ENCODE peak calls at places on chromosomes 13 and 19, in six cellular contexts. One of them, this sample, is unnamed.

GRCh38 chr19:40622773-40623075 is 21.6 kb downstream of the LTBP4 start:
- DNase-seq in colonic mucosa: no peak
- DNase-seq in HCT116: no peak
- DNase-seq in CD4-positive, alpha-beta T cell: no peak
- DNase-seq in stomach: no peak
- DNase-seq in GM13977: no peak
- DNase-seq in this sample: no peak

GRCh38 chr13:34076943-34077703 is 259.2 kb downstream of the RFC3 start:
- DNase-seq in colonic mucosa: no peak
- DNase-seq in HCT116: peak; percentile 7
- DNase-seq in CD4-positive, alpha-beta T cell: no peak
- DNase-seq in stomach: no peak
- DNase-seq in GM13977: no peak
- DNase-seq in this sample: no peak

GRCh38 chr19:53102701-53103140 is 501 bp downstream of the ZNF160 start:
- DNase-seq in colonic mucosa: peak; percentile 34
- DNase-seq in HCT116: no peak
- DNase-seq in CD4-positive, alpha-beta T cell: peak; percentile 41
- DNase-seq in stomach: peak; percentile 29
- DNase-seq in GM13977: peak; percentile 47
- DNase-seq in this sample: peak; percentile 48

GRCh38 chr19:19107663-19108062 is 30.6 kb downstream of the TMEM161A start:
- DNase-seq in colonic mucosa: no peak
- DNase-seq in HCT116: no peak
- DNase-seq in CD4-positive, alpha-beta T cell: no peak
- DNase-seq in stomach: no peak
- DNase-seq in GM13977: no peak
- DNase-seq in this sample: no peak

GRCh38 chr13:38582133-38582532 is 104.7 kb upstream of the FREM2 start:
- DNase-seq in colonic mucosa: peak; percentile 21
- DNase-seq in HCT116: no peak
- DNase-seq in CD4-positive, alpha-beta T cell: no peak
- DNase-seq in stomach: no peak
- DNase-seq in GM13977: peak; percentile 7
- DNase-seq in this sample: peak; percentile 9

GRCh38 chr13:75872970-75873369 is 236.8 kb downstream of the LMO7 start:
- DNase-seq in colonic mucosa: no peak
- DNase-seq in HCT116: no peak
- DNase-seq in CD4-positive, alpha-beta T cell: no peak
- DNase-seq in stomach: no peak
- DNase-seq in GM13977: no peak
- DNase-seq in this sample: no peak

GRCh38 chr19:4712771-4713170 is 10.9 kb downstream of the DPP9 start:
- DNase-seq in colonic mucosa: no peak
- DNase-seq in HCT116: no peak
- DNase-seq in CD4-positive, alpha-beta T cell: no peak
- DNase-seq in stomach: no peak
- DNase-seq in GM13977: no peak
- DNase-seq in this sample: no peak

GRCh38 chr13:102234618-102235017 is 167.2 kb downstream of the FGF14 start:
- DNase-seq in colonic mucosa: no peak
- DNase-seq in HCT116: no peak
- DNase-seq in CD4-positive, alpha-beta T cell: no peak
- DNase-seq in stomach: no peak
- DNase-seq in GM13977: no peak
- DNase-seq in this sample: no peak

GRCh38 chr19:1259206-1259872 is 9.8 kb upstream of the CIRBP start:
- DNase-seq in colonic mucosa: peak; percentile 86
- DNase-seq in HCT116: no peak
- DNase-seq in CD4-positive, alpha-beta T cell: peak; percentile 70
- DNase-seq in stomach: peak; percentile 72
- DNase-seq in GM13977: peak; percentile 75
- DNase-seq in this sample: peak; percentile 74

GRCh38 chr19:14366529-14366928 is 14.7 kb upstream of the ADGRE5 start:
- DNase-seq in colonic mucosa: peak; percentile 95
- DNase-seq in HCT116: peak; percentile 92
- DNase-seq in CD4-positive, alpha-beta T cell: peak; percentile 93
- DNase-seq in stomach: peak; percentile 95
- DNase-seq in GM13977: peak; percentile 73
- DNase-seq in this sample: peak; percentile 70

GRCh38 chr19:14367016-14367415 is 14.2 kb upstream of the ADGRE5 start:
- DNase-seq in colonic mucosa: no peak
- DNase-seq in HCT116: no peak
- DNase-seq in CD4-positive, alpha-beta T cell: no peak
- DNase-seq in stomach: no peak
- DNase-seq in GM13977: no peak
- DNase-seq in this sample: no peak

GRCh38 chr19:14363203-14364097 is 17.8 kb upstream of the ADGRE5 start:
- DNase-seq in colonic mucosa: peak; percentile 71
- DNase-seq in HCT116: peak; percentile 77
- DNase-seq in CD4-positive, alpha-beta T cell: peak; percentile 46
- DNase-seq in stomach: peak; percentile 50
- DNase-seq in GM13977: peak; percentile 22
- DNase-seq in this sample: peak; percentile 65

GRCh38 chr19:14361824-14362223 is 19.4 kb upstream of the ADGRE5 start:
- DNase-seq in colonic mucosa: no peak
- DNase-seq in HCT116: no peak
- DNase-seq in CD4-positive, alpha-beta T cell: peak; percentile 43
- DNase-seq in stomach: no peak
- DNase-seq in GM13977: peak; percentile 48
- DNase-seq in this sample: peak; percentile 69
- TF ChIP-seq CTCF in colonic mucosa: no peak
- TF ChIP-seq CTCF in HCT116: peak; percentile 33
- TF ChIP-seq CTCF in CD4-positive, alpha-beta T cell: peak; percentile 29
- TF ChIP-seq CTCF in stomach: no peak
- TF ChIP-seq CTCF in GM13977: peak; percentile 33
- TF ChIP-seq CTCF in this sample: no peak

GRCh38 chr19:15252398-15253018 is 20.3 kb upstream of the EPHX3 start:
- DNase-seq in colonic mucosa: no peak
- DNase-seq in HCT116: no peak
- DNase-seq in CD4-positive, alpha-beta T cell: no peak
- DNase-seq in stomach: no peak
- DNase-seq in GM13977: no peak
- DNase-seq in this sample: no peak

GRCh38 chr19:15251749-15252397 is 19.6 kb upstream of the EPHX3 start:
- DNase-seq in colonic mucosa: peak; percentile 56
- DNase-seq in HCT116: no peak
- DNase-seq in CD4-positive, alpha-beta T cell: no peak
- DNase-seq in stomach: peak; percentile 33
- DNase-seq in GM13977: no peak
- DNase-seq in this sample: no peak

GRCh38 chr19:15253076-15253475 is 20.8 kb upstream of the EPHX3 start:
- DNase-seq in colonic mucosa: no peak
- DNase-seq in HCT116: no peak
- DNase-seq in CD4-positive, alpha-beta T cell: no peak
- DNase-seq in stomach: no peak
- DNase-seq in GM13977: no peak
- DNase-seq in this sample: no peak

GRCh38 chr19:15254547-15254946 is 22.3 kb upstream of the EPHX3 start:
- DNase-seq in colonic mucosa: no peak
- DNase-seq in HCT116: no peak
- DNase-seq in CD4-positive, alpha-beta T cell: no peak
- DNase-seq in stomach: no peak
- DNase-seq in GM13977: no peak
- DNase-seq in this sample: no peak

DNA sequence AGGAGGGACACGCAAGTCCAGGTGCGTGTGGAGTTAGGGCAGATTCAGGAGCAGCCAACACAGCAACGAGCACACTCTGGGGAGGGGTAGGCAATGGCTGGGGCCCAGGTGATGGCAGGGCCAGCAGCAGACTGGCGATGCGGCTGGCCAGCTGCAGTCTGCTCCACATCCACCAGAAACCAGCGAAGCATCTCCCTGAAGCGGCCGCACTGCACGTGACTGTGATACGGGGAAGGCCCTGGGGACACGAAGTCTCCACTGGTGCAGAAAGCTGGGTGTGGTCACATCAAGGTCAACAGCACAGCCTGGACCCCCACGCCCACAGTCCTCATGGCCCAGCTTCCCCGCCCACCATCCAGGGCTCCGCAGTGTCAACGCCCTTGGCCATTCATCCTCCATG is 21.3 kb upstream of the EPHX3 start:
- DNase-seq in colonic mucosa: no peak
- DNase-seq in HCT116: no peak
- DNase-seq in CD4-positive, alpha-beta T cell: no peak
- DNase-seq in stomach: no peak
- DNase-seq in GM13977: no peak
- DNase-seq in this sample: no peak
- TF ChIP-seq CTCF in colonic mucosa: no peak
- TF ChIP-seq CTCF in HCT116: no peak
- TF ChIP-seq CTCF in CD4-positive, alpha-beta T cell: no peak
- TF ChIP-seq CTCF in stomach: no peak
- TF ChIP-seq CTCF in GM13977: no peak
- TF ChIP-seq CTCF in this sample: no peak

DNA sequence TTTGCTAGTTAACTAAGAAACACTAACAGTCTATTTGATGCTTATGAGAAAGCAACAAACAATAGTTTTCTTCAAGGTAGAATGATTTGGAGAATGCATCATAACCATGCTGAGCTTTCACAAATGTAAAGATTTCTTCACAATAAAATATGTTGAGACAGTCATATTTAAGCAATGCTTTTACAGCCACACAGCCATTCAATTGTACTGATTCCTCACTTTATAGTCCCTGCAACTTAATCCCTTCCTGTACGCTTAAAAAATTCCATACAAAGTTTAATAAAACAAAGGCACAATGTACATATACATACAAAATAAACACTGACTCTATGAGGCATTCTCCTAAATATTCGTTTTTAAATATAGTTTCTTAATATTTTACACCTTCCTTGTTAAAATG is 4.7 kb upstream of the ACOD1 start:
- DNase-seq in colonic mucosa: no peak
- DNase-seq in HCT116: no peak
- DNase-seq in CD4-positive, alpha-beta T cell: no peak
- DNase-seq in stomach: no peak
- DNase-seq in GM13977: no peak
- DNase-seq in this sample: no peak
- TF ChIP-seq CTCF in colonic mucosa: no peak
- TF ChIP-seq CTCF in HCT116: no peak
- TF ChIP-seq CTCF in CD4-positive, alpha-beta T cell: no peak
- TF ChIP-seq CTCF in stomach: no peak
- TF ChIP-seq CTCF in GM13977: no peak
- TF ChIP-seq CTCF in this sample: no peak

DNA sequence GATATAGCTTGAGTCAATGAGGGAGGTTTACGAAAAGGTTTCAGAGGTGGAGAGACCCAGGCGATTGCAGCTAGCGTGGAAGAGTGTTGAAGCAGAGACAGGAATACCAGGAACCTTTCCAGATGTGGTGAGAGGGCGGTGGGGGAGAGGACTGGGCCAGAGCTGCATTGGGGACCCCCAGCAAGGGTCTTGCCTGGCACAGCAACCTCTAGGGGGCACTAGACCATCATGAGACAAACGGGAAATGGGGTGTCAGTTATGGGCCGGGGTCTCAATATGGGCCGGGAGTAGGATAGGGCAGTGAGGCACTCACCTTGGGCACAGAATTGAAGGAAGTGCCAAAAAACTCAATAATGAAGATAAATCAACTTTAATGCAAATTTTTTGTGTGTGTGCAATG is 2.1 kb upstream of the LRP3 start:
- DNase-seq in colonic mucosa: no peak
- DNase-seq in HCT116: no peak
- DNase-seq in CD4-positive, alpha-beta T cell: no peak
- DNase-seq in stomach: no peak
- DNase-seq in GM13977: no peak
- DNase-seq in this sample: peak; percentile 24
- TF ChIP-seq CTCF in colonic mucosa: no peak
- TF ChIP-seq CTCF in HCT116: peak; percentile 61
- TF ChIP-seq CTCF in CD4-positive, alpha-beta T cell: no peak
- TF ChIP-seq CTCF in stomach: no peak
- TF ChIP-seq CTCF in GM13977: peak; percentile 29
- TF ChIP-seq CTCF in this sample: no peak

GRCh38 chr19:36963262-36963661 is 47.1 kb downstream of the ZNF568 start:
- DNase-seq in colonic mucosa: no peak
- DNase-seq in HCT116: no peak
- DNase-seq in CD4-positive, alpha-beta T cell: no peak
- DNase-seq in stomach: no peak
- DNase-seq in GM13977: no peak
- DNase-seq in this sample: no peak
- TF ChIP-seq CTCF in colonic mucosa: no peak
- TF ChIP-seq CTCF in HCT116: no peak
- TF ChIP-seq CTCF in CD4-positive, alpha-beta T cell: no peak
- TF ChIP-seq CTCF in stomach: no peak
- TF ChIP-seq CTCF in GM13977: no peak
- TF ChIP-seq CTCF in this sample: no peak

GRCh38 chr13:91017031-91017668 is 330.3 kb upstream of the MIR17HG start:
- DNase-seq in colonic mucosa: peak; percentile 24
- DNase-seq in HCT116: peak; percentile 34
- DNase-seq in CD4-positive, alpha-beta T cell: no peak
- DNase-seq in stomach: peak; percentile 28
- DNase-seq in GM13977: peak; percentile 66
- DNase-seq in this sample: peak; percentile 55
- TF ChIP-seq CTCF in colonic mucosa: peak; percentile 32
- TF ChIP-seq CTCF in HCT116: peak; percentile 77
- TF ChIP-seq CTCF in CD4-positive, alpha-beta T cell: no peak
- TF ChIP-seq CTCF in stomach: peak; percentile 39
- TF ChIP-seq CTCF in GM13977: peak; percentile 65
- TF ChIP-seq CTCF in this sample: peak; percentile 61

This sample was measured in GM13976.